ENCODE peak calls at places on chromosomes 4 and X, in six cellular contexts. C, T, K, Q, A and D are unnamed samples.

GRCh38 chr4:120865985-120866384 is 56.5 kb downstream of the PRDM5 start:
- DNase-seq in C (no peak), T (no peak), K (no peak), Q (no peak), A (no peak), D (peak)

GRCh38 chrX:102950908-102951866 is 14.1 kb downstream of the RAB40AL start:
- DNase-seq in C (no peak), T (peak), K (peak), Q (no peak), A (peak), D (peak)

GRCh38 chr4:186946682-186947294 is 223.1 kb upstream of the FAT1 start:
- DNase-seq in C (no peak), T (peak), K (no peak), Q (no peak), A (no peak), D (peak)

GRCh38 chr4:138175337-138175794 is 66.8 kb downstream of the SLC7A11 start:
- DNase-seq in C (peak), T (no peak), K (no peak), Q (no peak), A (no peak), D (no peak)

GRCh38 chrX:41412261-41413167 is 34.6 kb upstream of the NYX start:
- DNase-seq in C (no peak), T (no peak), K (no peak), Q (no peak), A (no peak), D (no peak)

GRCh38 chrX:134717698-134718328 is 59.5 kb upstream of the PLAC1 start:
- DNase-seq in C (no peak), T (no peak), K (no peak), Q (no peak), A (no peak), D (no peak)

GRCh38 chr4:61440306-61440705 is 240.2 kb downstream of the ADGRL3 start:
- DNase-seq in C (no peak), T (no peak), K (no peak), Q (no peak), A (no peak), D (no peak)

GRCh38 chrX:1487401-1487800 is 34.7 kb upstream of the ASMTL start:
- DNase-seq in C (no peak), T (no peak), K (no peak), Q (peak), A (no peak), D (no peak)

GRCh38 chr4:172169871-172170270 is 356.7 kb downstream of the GALNTL6 start:
- DNase-seq in C (no peak), T (no peak), K (no peak), Q (no peak), A (no peak), D (no peak)

GRCh38 chrX:122418758-122419157 is 765.3 kb upstream of the GRIA3 start:
- DNase-seq in C (no peak), T (no peak), K (no peak), Q (no peak), A (no peak), D (no peak)

GRCh38 chr4:163755013-163755412 is 260.5 kb downstream of the TMA16 start:
- DNase-seq in C (no peak), T (no peak), K (no peak), Q (no peak), A (no peak), D (no peak)

GRCh38 chrX:48971325-48972213 is at the start of gene KCND1:
- DNase-seq in C (peak), T (no peak), K (peak), Q (no peak), A (no peak), D (peak)

GRCh38 chr4:38667005-38667771 is 3.2 kb downstream of the KLF3 start:
- DNase-seq in C (peak), T (peak), K (peak), Q (no peak), A (peak), D (peak)

GRCh38 chrX:103927030-103927429 is 35.4 kb upstream of the TMSB15B start:
- DNase-seq in C (no peak), T (no peak), K (no peak), Q (no peak), A (no peak), D (no peak)